ENCODE peak calls at places on chromosomes 1 and 21, in four cellular contexts. K, Q, T and O are unnamed samples.

GRCh38 chr21:16159213-16159970 is 429.6 kb downstream of the USP25 start:
- DNase-seq in K (peak), Q (peak), T (no peak), O (no peak)

GRCh38 chr1:54421101-54421504 is 14.9 kb upstream of the SSBP3 start:
- DNase-seq in K (no peak), Q (no peak), T (no peak), O (no peak)

GRCh38 chr1:85488126-85488525 is 23.2 kb upstream of the DDAH1 start:
- DNase-seq in K (no peak), Q (no peak), T (no peak), O (no peak)

GRCh38 chr1:230867903-230868735 is at the start of gene C1orf198:
- DNase-seq in K (no peak), Q (peak), T (peak), O (no peak)

GRCh38 chr1:9128520-9129371 is at the start of gene GPR157:
- DNase-seq in K (peak), Q (peak), T (peak), O (no peak)

GRCh38 chr1:94240822-94241221 is 3.4 kb upstream of the ARHGAP29 start:
- DNase-seq in K (peak), Q (no peak), T (no peak), O (no peak)

GRCh38 chr1:41639332-41639936 is 155.0 kb upstream of the EDN2 start:
- DNase-seq in K (peak), Q (peak), T (no peak), O (peak)

GRCh38 chr1:43447891-43448708 is 5.6 kb downstream of the HYI start:
- DNase-seq in K (no peak), Q (no peak), T (no peak), O (no peak)